ENCODE peak calls at places on chromosomes 11 and 22, in eight cellular contexts. Q, J, T, U, V, I, L and N are unnamed samples.

GRCh38 chr22:41517172-41518047 is 26.9 kb downstream of the POLR3H start:
- DNase-seq in I (peak; percentile 86), J (peak; percentile 12), T (peak; percentile 89), Q (no peak), L (peak; percentile 58), V (peak; percentile 71), U (peak; percentile 70), N (peak; percentile 37)

GRCh38 chr11:6217722-6218121 is 12.4 kb downstream of the C11orf42 start:
- DNase-seq in V (no peak), I (no peak), U (no peak), T (no peak), J (no peak), L (no peak), Q (no peak), N (no peak)

GRCh38 chr11:105701098-105701497 is 91.2 kb downstream of the GRIA4 start:
- DNase-seq in U (peak; percentile 96), L (no peak), T (no peak), J (no peak), Q (no peak), I (no peak), V (no peak), N (no peak)

GRCh38 chr11:123111465-123111864 is 49.5 kb upstream of the HSPA8 start:
- DNase-seq in I (no peak), Q (peak; percentile 47), U (peak; percentile 86), V (peak; percentile 69), J (no peak), T (no peak), L (peak; percentile 63), N (peak; percentile 54)

GRCh38 chr22:39437836-39438704 is 18.7 kb upstream of the MGAT3 start:
- DNase-seq in L (no peak), I (no peak), V (no peak), U (no peak), Q (no peak), J (no peak), T (no peak), N (peak; percentile 61)

GRCh38 chr11:64566042-64566914 is 24.7 kb upstream of the SLC22A12 start:
- DNase-seq in V (peak; percentile 76), Q (peak; percentile 92), I (peak; percentile 41), T (peak; percentile 87), J (peak; percentile 59), L (peak; percentile 89), U (peak; percentile 85), N (no peak)

GRCh38 chr11:120432056-120433018 is 79.2 kb upstream of the GRIK4 start:
- DNase-seq in I (no peak), J (peak; percentile 98), T (no peak), U (peak; percentile 100), Q (peak; percentile 97), V (peak; percentile 99), L (peak; percentile 99), N (peak; percentile 40)

GRCh38 chr11:116193321-116194114 is 579.3 kb downstream of the BUD13 start:
- DNase-seq in U (peak; percentile 49), J (peak; percentile 74), V (peak; percentile 18), T (peak; percentile 68), L (peak; percentile 10), I (peak; percentile 67), Q (no peak), N (no peak)

GRCh38 chr11:75919525-75919924 is 104.5 kb downstream of the UVRAG start:
- DNase-seq in V (peak; percentile 62), I (no peak), Q (no peak), U (no peak), T (peak; percentile 54), L (peak; percentile 38), J (no peak), N (peak; percentile 23)

GRCh38 chr11:126491092-126491491 is 135.6 kb downstream of the ST3GAL4 start:
- DNase-seq in T (peak; percentile 40), I (no peak), J (no peak), V (no peak), L (no peak), U (no peak), Q (no peak), N (no peak)

GRCh38 chr22:19887251-19887985 is 32.7 kb upstream of the GNB1L start:
- DNase-seq in U (no peak), T (no peak), Q (no peak), L (no peak), V (no peak), J (no peak), I (no peak), N (no peak)

GRCh38 chr22:26139320-26139719 is 29.9 kb upstream of the SEZ6L start:
- DNase-seq in Q (no peak), J (no peak), V (no peak), U (no peak), L (no peak), T (no peak), I (no peak), N (no peak)

GRCh38 chr22:30859714-30860095 is 108.9 kb downstream of the MORC2 start:
- DNase-seq in Q (no peak), U (no peak), J (no peak), I (no peak), V (no peak), T (no peak), L (no peak), N (no peak)

GRCh38 chr11:61955416-61956135 is 5.4 kb downstream of the BEST1 start:
- DNase-seq in I (no peak), Q (no peak), T (no peak), J (no peak), U (no peak), L (no peak), V (no peak), N (no peak)

GRCh38 chr22:22554324-22555284 is 4.5 kb downstream of the PRAME start:
- DNase-seq in J (no peak), U (no peak), V (no peak), Q (no peak), T (no peak), L (no peak), I (no peak), N (peak; percentile 14)

GRCh38 chr11:103806130-103806900 is 230.1 kb upstream of the DDI1 start:
- DNase-seq in V (peak; percentile 93), L (peak; percentile 95), T (no peak), I (no peak), J (peak; percentile 73), U (peak; percentile 66), Q (no peak), N (peak; percentile 7)

GRCh38 chr11:88604255-88604654 is 266.7 kb upstream of the CTSC start:
- DNase-seq in U (peak; percentile 36), Q (no peak), V (peak; percentile 77), T (no peak), I (no peak), J (no peak), L (peak; percentile 73), N (no peak)

GRCh38 chr22:30717952-30718351 is 23.3 kb downstream of the OSBP2 start:
- DNase-seq in V (no peak), J (no peak), I (no peak), Q (no peak), L (no peak), U (no peak), T (no peak), N (no peak)

GRCh38 chr11:39458481-39458880 is 2001.0 kb downstream of the LRRC4C start:
- DNase-seq in V (no peak), J (no peak), U (no peak), T (no peak), Q (no peak), L (no peak), I (no peak), N (no peak)

GRCh38 chr22:36808611-36809344 is 8.1 kb downstream of the PVALB start:
- DNase-seq in J (no peak), I (no peak), T (no peak), V (no peak), Q (no peak), U (no peak), L (no peak), N (no peak)

GRCh38 chr22:36510966-36511881 is 4.4 kb upstream of the FOXRED2 start:
- DNase-seq in Q (no peak), L (peak; percentile 59), V (peak; percentile 63), T (no peak), J (peak; percentile 50), I (no peak), U (peak; percentile 42), N (peak; percentile 60)

GRCh38 chr22:43310311-43310710 is 32.9 kb downstream of the SCUBE1 start:
- DNase-seq in V (no peak), I (no peak), L (no peak), J (no peak), T (no peak), U (no peak), Q (no peak), N (no peak)

GRCh38 chr11:78292109-78292803 is 103.5 kb downstream of the USP35 start:
- DNase-seq in I (no peak), Q (no peak), T (no peak), L (no peak), J (no peak), V (no peak), U (no peak), N (no peak)

DNA sequence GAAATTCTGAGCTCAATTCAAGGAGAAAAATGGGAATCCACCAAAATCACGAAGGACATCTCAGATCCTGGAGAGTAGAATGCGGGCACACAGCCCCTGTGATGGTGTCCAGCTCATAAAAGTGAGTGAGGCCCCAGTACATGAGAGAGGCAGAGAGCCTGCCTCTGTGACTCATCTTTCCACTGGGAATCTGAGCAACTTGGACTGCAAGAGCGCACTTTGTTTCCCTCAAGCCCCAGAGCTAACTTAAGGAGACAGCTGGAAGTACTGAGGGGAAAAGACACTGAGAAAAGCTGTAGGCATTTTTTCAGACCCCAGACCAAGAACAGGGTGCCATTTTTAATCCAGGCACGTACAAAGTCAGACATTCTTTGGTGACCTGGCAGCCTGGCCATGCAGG is 273.7 kb downstream of the C11orf87 start:
- DNase-seq in I (no peak), J (no peak), T (no peak), L (peak; percentile 74), U (no peak), V (peak; percentile 48), Q (no peak), N (no peak)
- H3K4me3 ChIP-seq in I (no peak overlapping the region), J (no peak overlapping the region), T (no peak overlapping the region), L (no peak overlapping the region), U (no peak overlapping the region), V (no peak overlapping the region), Q (no peak overlapping the region), N (no peak overlapping the region)

GRCh38 chr11:47186937-47187681 is 875 bp upstream of the PACSIN3 start:
- DNase-seq in L (peak; percentile 47), Q (no peak), T (peak; percentile 89), I (peak; percentile 59), J (no peak), U (no peak), V (peak; percentile 60), N (peak; percentile 61)
- TF ChIP-seq CTCF in L (no peak), Q (no peak), T (no peak), I (no peak), J (no peak), U (no peak), V (no peak), N (no peak)

GRCh38 chr11:117876341-117877119 is at the start of gene FXYD6:
- DNase-seq in U (no peak), J (no peak), I (no peak), L (no peak), T (peak; percentile 87), V (no peak), Q (no peak), N (no peak)
- H3K4me3 ChIP-seq in U (no peak within 1 kb of the TSS), J (peak within 1 kb of the TSS; percentile 75), I (peak within 1 kb of the TSS; percentile 54), L (peak within 1 kb of the TSS; percentile 4), T (peak within 1 kb of the TSS; percentile 90), V (no peak within 1 kb of the TSS), Q (peak within 1 kb of the TSS; percentile 55), N (no peak within 1 kb of the TSS)

DNA sequence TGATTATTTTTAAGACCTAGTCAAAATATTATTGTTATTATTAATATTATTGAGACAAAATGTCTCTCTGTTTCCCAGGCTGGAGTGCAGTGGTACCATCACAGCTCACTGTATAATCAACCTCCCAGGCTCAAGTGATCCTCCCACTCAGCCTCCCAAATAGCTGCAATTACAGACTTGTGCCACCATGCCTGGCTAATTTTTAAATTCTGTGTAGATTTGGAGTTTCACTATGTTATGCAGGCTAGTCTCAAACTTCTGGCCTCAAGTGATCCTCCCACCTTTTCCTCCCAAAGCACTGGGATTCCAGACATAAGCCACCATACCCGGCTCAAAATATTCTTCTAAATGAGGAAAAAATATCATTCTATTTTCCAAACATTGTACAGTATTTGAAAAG is 37.0 kb downstream of the SLC36A4 start:
- DNase-seq in J (no peak), L (no peak), I (no peak), Q (no peak), T (no peak), U (no peak), V (no peak), N (no peak)
- TF ChIP-seq CTCF in J (no peak), L (no peak), I (no peak), Q (no peak), T (no peak), U (no peak), V (no peak), N (no peak)